ENCODE peak calls at places on chromosomes 11 and 22, in four cellular contexts. Y, P, N and R are unnamed samples.

GRCh38 chr22:37503850-37504249 is 15.4 kb downstream of the CARD10 start:
- DNase-seq in Y (no peak), P (no peak), N (peak; percentile 79), R (no peak)

GRCh38 chr11:76329084-76329648 is 51.8 kb downstream of the THAP12 start:
- DNase-seq in Y (peak; percentile 66), P (no peak), N (no peak), R (peak; percentile 26)

GRCh38 chr11:113907681-113908080 is 3.1 kb downstream of the HTR3B start:
- DNase-seq in Y (no peak), P (no peak), N (no peak), R (no peak)

GRCh38 chr11:26028294-26028954 is 303.5 kb upstream of the ANO3 start:
- DNase-seq in Y (no peak), P (no peak), N (no peak), R (peak; percentile 22)

GRCh38 chr11:130700092-130700491 is 216.2 kb downstream of the SNX19 start:
- DNase-seq in Y (no peak), P (no peak), N (no peak), R (no peak)

GRCh38 chr11:92322225-92322624 is 97.6 kb downstream of the FAT3 start:
- DNase-seq in Y (no peak), P (no peak), N (no peak), R (peak; percentile 51)

GRCh38 chr11:44017443-44018126 is 30.2 kb upstream of the ACCSL start:
- DNase-seq in Y (no peak), P (no peak), N (no peak), R (no peak)

GRCh38 chr11:103637250-103637649 is 399.2 kb upstream of the DDI1 start:
- DNase-seq in Y (no peak), P (no peak), N (no peak), R (peak; percentile 37)

GRCh38 chr11:107928767-107929507 is 689 bp downstream of the RAB39A start:
- DNase-seq in Y (peak; percentile 42), P (peak; percentile 68), N (no peak), R (no peak)

GRCh38 chr22:45584121-45584570 is 81.5 kb downstream of the FBLN1 start:
- DNase-seq in Y (no peak), P (peak; percentile 58), N (no peak), R (no peak)

GRCh38 chr11:85772700-85773099 is 38.2 kb downstream of the SYTL2 start:
- DNase-seq in Y (peak; percentile 54), P (no peak), N (no peak), R (peak; percentile 71)

GRCh38 chr22:22125579-22126468 is 118.8 kb upstream of the VPREB1 start:
- DNase-seq in Y (no peak), P (no peak), N (no peak), R (no peak)

GRCh38 chr11:64034411-64034811 is 1.3 kb upstream of the FLRT1 start:
- DNase-seq in Y (no peak), P (no peak), N (no peak), R (no peak)

GRCh38 chr11:64036081-64037026 is 623 bp downstream of the FLRT1 start:
- DNase-seq in Y (peak; percentile 54), P (peak; percentile 76), N (no peak), R (peak; percentile 35)

GRCh38 chr11:64035581-64035980 is at the start of gene FLRT1:
- DNase-seq in Y (peak; percentile 41), P (no peak), N (no peak), R (no peak)

GRCh38 chr11:64037027-64037633 is 1.4 kb downstream of the FLRT1 start:
- DNase-seq in Y (peak; percentile 38), P (peak; percentile 76), N (no peak), R (no peak)

DNA sequence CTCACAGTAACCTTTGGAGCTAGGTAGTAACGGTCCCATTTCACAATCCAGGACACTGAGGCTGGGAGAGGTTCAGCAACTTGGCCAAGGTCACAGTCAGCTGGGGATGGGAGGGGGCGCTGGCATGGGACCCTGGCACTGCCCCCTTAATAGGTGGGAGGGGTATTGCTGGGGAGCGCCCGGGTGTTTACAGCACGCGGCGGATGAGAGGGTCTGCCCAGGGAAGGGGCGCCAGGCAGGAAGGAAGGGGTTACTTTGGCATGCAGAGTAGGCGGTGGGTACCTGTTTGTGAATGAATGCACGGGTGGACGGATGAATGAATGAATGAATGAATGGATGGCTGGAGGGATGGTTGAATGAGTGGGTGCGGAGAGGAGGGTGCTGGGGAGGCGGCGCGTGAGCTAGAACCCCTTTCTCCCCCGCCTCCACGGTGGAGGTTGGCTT is 628 bp upstream of the FLRT1 start:
- DNase-seq in Y (no peak), P (no peak), N (no peak), R (no peak)
- H3K4me3 ChIP-seq in Y (peak overlapping the region; percentile 17), P (peak overlapping the region; percentile 38), N (no peak overlapping the region), R (no peak overlapping the region)

DNA sequence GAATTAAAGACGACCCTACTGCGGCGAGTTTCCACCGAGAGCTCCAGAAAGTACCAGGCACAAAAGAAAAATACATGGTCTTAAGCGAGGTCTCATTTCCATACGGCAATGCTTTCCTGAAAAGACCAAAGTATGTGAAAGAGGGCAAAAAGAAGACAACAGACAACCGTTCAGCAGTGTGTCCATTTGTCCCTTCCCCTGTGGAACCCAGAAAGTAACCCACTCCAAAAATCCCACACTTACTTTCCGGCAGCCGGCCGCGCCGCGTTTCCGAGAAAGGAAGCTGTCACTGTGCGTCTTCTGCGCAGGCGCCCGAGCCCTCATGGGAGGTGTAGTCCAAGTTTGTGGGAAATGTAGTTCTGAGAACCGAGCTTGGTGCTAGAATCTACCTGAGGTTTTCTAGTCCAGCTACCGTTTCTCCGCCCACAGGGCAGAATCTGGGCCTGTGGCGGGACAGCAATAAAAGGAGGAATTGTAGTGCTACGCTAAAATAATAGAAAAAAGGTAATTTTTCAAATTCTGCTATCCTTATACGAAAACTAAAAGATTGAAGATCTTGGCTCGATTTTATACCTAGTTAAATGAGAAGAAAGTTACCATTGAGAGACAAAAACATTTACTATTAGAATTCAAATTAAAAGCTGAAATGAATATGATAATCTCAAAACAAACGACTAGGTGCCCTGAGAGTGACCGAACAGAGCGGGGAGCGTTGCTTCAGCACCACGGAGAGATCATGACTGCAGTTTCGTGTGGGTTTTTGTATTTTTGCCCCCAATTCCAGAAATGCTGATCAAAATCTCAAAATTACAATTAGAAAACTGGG is at the start of gene PUS3:
- DNase-seq in Y (peak; percentile 90), P (peak; percentile 92), N (peak; percentile 93), R (peak; percentile 85)
- TF ChIP-seq CTCF in Y (no peak), P (no peak), N (no peak), R (no peak)

GRCh38 chr11:72814831-72815618 is 814 bp downstream of the ATG16L2 start:
- DNase-seq in Y (peak; percentile 75), P (no peak), N (peak; percentile 35), R (peak; percentile 68)

GRCh38 chr11:72818971-72819370 is 4.8 kb downstream of the ATG16L2 start:
- DNase-seq in Y (no peak), P (no peak), N (no peak), R (no peak)

GRCh38 chr11:72817966-72818365 is 3.8 kb downstream of the ATG16L2 start:
- DNase-seq in Y (no peak), P (no peak), N (no peak), R (no peak)

GRCh38 chr11:72814139-72814830 is at the start of gene ATG16L2:
- DNase-seq in Y (peak; percentile 93), P (peak; percentile 90), N (peak; percentile 84), R (peak; percentile 92)

GRCh38 chr11:72816404-72816990 is 2.3 kb downstream of the ATG16L2 start:
- DNase-seq in Y (no peak), P (no peak), N (no peak), R (no peak)
- H3K4me3 ChIP-seq in Y (no peak overlapping the region), P (no peak overlapping the region), N (no peak overlapping the region), R (no peak overlapping the region)

GRCh38 chr22:19514831-19515565 is 9.2 kb downstream of the CLDN5 start:
- DNase-seq in Y (no peak), P (no peak), N (no peak), R (peak; percentile 8)
- TF ChIP-seq CTCF in Y (no peak), P (no peak), N (no peak), R (no peak)

GRCh38 chr22:36160499-36160942 is at the start of gene APOL3:
- DNase-seq in Y (no peak), P (no peak), N (peak; percentile 60), R (peak; percentile 68)
- H3K4me3 ChIP-seq in Y (no peak within 1 kb of the TSS), P (peak within 1 kb of the TSS; percentile 27), N (no peak within 1 kb of the TSS), R (peak within 1 kb of the TSS; percentile 4)

DNA sequence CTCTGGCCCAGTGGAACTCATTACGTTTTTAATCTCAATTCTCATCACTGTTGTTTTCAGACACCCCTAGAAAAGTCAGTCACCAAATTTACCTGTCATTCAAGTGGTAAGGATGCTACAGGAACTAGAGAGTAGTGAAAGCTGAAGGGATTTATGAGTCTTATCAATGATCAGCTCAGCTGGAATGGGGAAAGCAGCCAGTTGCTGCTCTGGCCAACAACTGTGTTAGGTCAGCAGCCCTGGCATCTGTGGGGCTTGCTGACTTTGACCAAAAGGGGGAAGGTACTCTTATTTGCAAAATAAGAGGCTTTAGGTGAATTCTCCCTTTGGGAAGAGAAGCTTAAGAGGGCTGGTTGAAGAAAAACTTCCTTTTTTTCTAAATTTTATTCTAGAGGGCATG is 76.2 kb upstream of the HORMAD2 start:
- DNase-seq in Y (no peak), P (no peak), N (no peak), R (no peak)
- TF ChIP-seq CTCF in Y (no peak), P (no peak), N (no peak), R (no peak)

GRCh38 chr11:2901196-2901796 is 15.7 kb upstream of the CDKN1C start:
- DNase-seq in Y (no peak), P (no peak), N (no peak), R (no peak)
- H3K4me3 ChIP-seq in Y (no peak overlapping the region), P (peak overlapping the region; percentile 62), N (no peak overlapping the region), R (peak overlapping the region; percentile 40)

DNA sequence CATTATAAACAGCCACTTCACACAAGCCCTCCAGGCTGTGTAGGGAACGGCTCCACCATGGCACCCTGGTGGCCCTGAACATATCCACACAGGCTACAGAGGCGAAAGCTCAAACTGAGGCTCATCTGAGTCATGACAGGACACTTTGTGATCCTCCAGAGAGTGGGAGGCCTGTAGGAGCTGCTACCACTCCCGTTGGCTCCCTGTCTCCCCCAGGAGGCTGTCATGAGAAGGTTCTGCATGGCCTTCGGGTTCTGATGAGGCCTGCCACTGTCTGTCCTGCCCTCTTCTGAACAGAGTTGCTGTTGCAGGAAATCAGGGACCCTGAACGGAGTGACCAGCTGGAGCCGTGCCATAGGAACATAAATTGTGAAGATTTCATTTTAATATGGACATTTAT is 23.8 kb upstream of the ALDH3B2 start:
- DNase-seq in Y (no peak), P (no peak), N (no peak), R (no peak)
- TF ChIP-seq CTCF in Y (no peak), P (no peak), N (no peak), R (peak; percentile 16)

GRCh38 chr11:35418282-35418846 is 994 bp downstream of the SLC1A2 start:
- DNase-seq in Y (peak; percentile 15), P (peak; percentile 64), N (peak; percentile 34), R (no peak)
- H3K4me3 ChIP-seq in Y (peak overlapping the region; percentile 50), P (peak overlapping the region; percentile 68), N (peak overlapping the region; percentile 42), R (no peak overlapping the region)